ENCODE peak calls at places on chromosome 12, in seven cellular contexts. B, C, M, O, G, A and K are unnamed samples.

GRCh38 chr12:76890407-76891143 is 11.8 kb upstream of the CSRP2 start:
- DNase-seq in M (no peak), G (no peak), B (no peak), O (no peak), C (no peak), A (no peak), K (no peak)

GRCh38 chr12:80714055-80714454 is 2.7 kb upstream of the MYF5 start:
- DNase-seq in B (no peak), O (no peak), A (peak; percentile 37), G (no peak), C (peak; percentile 72), M (peak; percentile 14), K (peak; percentile 77)

GRCh38 chr12:85424581-85425348 is 144.7 kb downstream of the ALX1 start:
- DNase-seq in A (peak; percentile 42), G (no peak), M (peak; percentile 2), O (no peak), C (no peak), B (no peak), K (peak; percentile 52)

GRCh38 chr12:84421103-84421502 is 491.5 kb downstream of the SLC6A15 start:
- DNase-seq in A (no peak), B (no peak), G (no peak), C (no peak), M (no peak), O (no peak), K (no peak)

GRCh38 chr12:102433304-102433703 is 47.1 kb downstream of the IGF1 start:
- DNase-seq in C (no peak), B (no peak), G (no peak), A (no peak), O (no peak), M (peak; percentile 56), K (no peak)

GRCh38 chr12:106245767-106246166 is 2.1 kb downstream of the CKAP4 start:
- DNase-seq in B (no peak), O (peak; percentile 79), M (peak; percentile 54), G (no peak), A (peak; percentile 77), C (peak; percentile 26), K (peak; percentile 31)

GRCh38 chr12:26621932-26622331 is 211.1 kb downstream of the ITPR2 start:
- DNase-seq in A (no peak), B (no peak), M (no peak), C (no peak), G (no peak), O (no peak), K (no peak)

GRCh38 chr12:98515368-98516183 is at the start of gene TMPO:
- DNase-seq in O (peak; percentile 97), B (peak; percentile 94), G (peak; percentile 67), C (peak; percentile 96), M (peak; percentile 87), A (peak; percentile 93), K (peak; percentile 97)

GRCh38 chr12:54401127-54401526 is 16.6 kb upstream of the ZNF385A start:
- DNase-seq in O (no peak), C (no peak), B (no peak), A (no peak), M (no peak), G (no peak), K (no peak)

GRCh38 chr12:94336201-94336915 is 123.3 kb downstream of the CEP83 start:
- DNase-seq in C (no peak), G (no peak), M (peak; percentile 66), B (no peak), A (peak; percentile 15), O (no peak), K (peak; percentile 52)

GRCh38 chr12:106030210-106031175 is 108.3 kb downstream of the NUAK1 start:
- DNase-seq in O (peak; percentile 70), A (peak; percentile 96), M (peak; percentile 96), C (no peak), G (no peak), B (no peak), K (peak; percentile 83)

GRCh38 chr12:116722245-116722644 is 15.6 kb downstream of the SPRING1 start:
- DNase-seq in A (no peak), M (no peak), C (no peak), O (no peak), B (no peak), G (no peak), K (no peak)

GRCh38 chr12:116727261-116727660 is 10.6 kb downstream of the SPRING1 start:
- DNase-seq in M (no peak), C (no peak), O (no peak), A (no peak), G (no peak), B (no peak), K (no peak)

GRCh38 chr12:116731801-116732200 is 6.1 kb downstream of the SPRING1 start:
- DNase-seq in M (no peak), B (no peak), O (no peak), C (no peak), A (no peak), G (no peak), K (no peak)

GRCh38 chr12:116726749-116727148 is 11.1 kb downstream of the SPRING1 start:
- DNase-seq in C (no peak), M (no peak), B (no peak), A (no peak), O (no peak), G (no peak), K (peak; percentile 50)

GRCh38 chr12:116727902-116728301 is 10.0 kb downstream of the SPRING1 start:
- DNase-seq in B (no peak), M (no peak), O (peak; percentile 69), C (no peak), G (no peak), A (no peak), K (no peak)
- H2BK120ac ChIP-seq in B (no peak overlapping the region), M (no peak overlapping the region), O (no peak overlapping the region), C (no peak overlapping the region), G (no peak overlapping the region), A (no peak overlapping the region), K (no peak overlapping the region)

GRCh38 chr12:14410177-14410576 is 44.7 kb downstream of the ATF7IP start:
- DNase-seq in O (peak; percentile 1), A (no peak), B (no peak), M (no peak), C (no peak), G (no peak), K (no peak)
- H2BK120ac ChIP-seq in O (no peak overlapping the region), A (no peak overlapping the region), B (no peak overlapping the region), M (no peak overlapping the region), C (no peak overlapping the region), G (no peak overlapping the region), K (no peak overlapping the region)

DNA sequence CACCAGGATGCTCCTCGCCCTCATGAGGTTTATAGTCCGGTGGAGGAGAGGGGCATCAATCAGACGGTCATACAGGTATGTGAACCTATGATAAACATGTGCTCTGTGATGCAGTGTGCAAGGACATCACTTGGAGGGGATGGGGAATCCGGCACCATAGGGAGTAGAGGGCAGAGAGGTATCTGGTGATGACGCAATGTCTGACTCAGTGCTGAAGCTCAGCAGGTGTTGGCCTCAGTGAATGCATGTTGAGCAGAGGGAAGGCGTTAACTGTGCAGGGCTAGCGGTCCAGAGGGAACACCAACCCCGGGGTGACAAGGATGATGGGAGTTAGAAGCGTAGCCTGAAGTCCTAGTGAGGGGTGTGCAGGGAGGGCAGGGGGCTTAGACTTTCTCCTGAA is 200.9 kb downstream of the TMEM132C start:
- DNase-seq in B (no peak), A (no peak), M (no peak), C (no peak), O (no peak), G (no peak), K (peak; percentile 52)
- H2BK120ac ChIP-seq in B (no peak overlapping the region), A (no peak overlapping the region), M (no peak overlapping the region), C (no peak overlapping the region), O (no peak overlapping the region), G (no peak overlapping the region), K (no peak overlapping the region)

DNA sequence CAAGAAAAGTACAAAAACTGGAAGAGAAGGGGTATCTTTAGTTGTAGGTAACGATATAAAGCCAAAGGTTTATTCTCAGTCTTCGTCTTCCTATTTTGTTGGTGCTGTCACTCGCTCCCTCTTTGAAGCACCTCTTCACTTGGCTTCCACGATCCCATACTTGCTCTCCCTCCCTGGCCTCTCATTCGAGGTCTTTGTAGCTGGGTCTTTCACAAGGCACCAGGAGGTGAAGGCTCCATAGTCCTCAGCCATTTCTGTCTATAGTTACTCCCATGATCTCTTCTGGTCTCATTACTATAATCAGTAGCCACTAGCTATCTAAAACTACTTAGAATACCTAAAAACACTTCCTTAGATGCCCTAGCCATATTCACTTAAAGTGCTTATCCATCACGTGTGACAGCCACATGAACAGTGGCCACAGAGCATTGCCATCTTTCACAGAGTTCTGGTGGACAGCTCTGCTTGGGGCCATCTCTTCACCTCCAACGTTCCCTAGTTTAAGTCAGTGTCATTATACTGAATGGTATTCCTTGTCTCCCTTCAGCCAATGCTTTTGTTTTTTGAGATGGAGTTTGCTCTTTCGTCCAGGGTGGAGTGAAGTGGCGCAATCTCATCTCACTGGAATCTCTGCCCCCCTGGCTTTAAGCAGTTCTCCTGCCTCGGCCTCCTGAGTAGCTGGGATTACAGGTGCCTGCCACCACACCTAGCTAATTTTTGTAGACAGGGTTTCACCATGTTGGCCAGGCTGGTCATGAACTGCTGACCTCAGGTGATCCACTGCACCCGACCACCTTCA is 57.1 kb downstream of the ATP2A2 start:
- DNase-seq in O (no peak), A (no peak), C (no peak), B (no peak), M (no peak), G (no peak), K (no peak)
- H2BK120ac ChIP-seq in O (no peak overlapping the region), A (no peak overlapping the region), C (no peak overlapping the region), B (no peak overlapping the region), M (no peak overlapping the region), G (no peak overlapping the region), K (no peak overlapping the region)